ENCODE peak calls at places on chromosomes 5 and 9, in ten cellular contexts. One of them, this sample, is unnamed. For H3K27me3, the result is how much of the 10 kb centered on the place peaks cover.

GRCh38 chr9:137579259-137579604 is 507 bp upstream of the DPH7 start:
- DNase-seq in brain microvascular endothelial cell: no peak
- DNase-seq in prostate gland: no peak
- DNase-seq in HCT116: no peak
- DNase-seq in left ventricle myocardium inferior: no peak
- DNase-seq in body of pancreas: no peak
- DNase-seq in pancreas: no peak
- DNase-seq in astrocyte: no peak
- DNase-seq in cardiac muscle cell: no peak
- DNase-seq in psoas muscle: peak
- DNase-seq in this sample: no peak

GRCh38 chr5:170034231-170034630 is 53.9 kb upstream of the INSYN2B start:
- DNase-seq in left ventricle myocardium inferior: no peak
- DNase-seq in cardiac muscle cell: no peak
- DNase-seq in prostate gland: no peak
- DNase-seq in pancreas: no peak
- DNase-seq in HCT116: no peak
- DNase-seq in psoas muscle: no peak
- DNase-seq in brain microvascular endothelial cell: no peak
- DNase-seq in body of pancreas: no peak
- DNase-seq in astrocyte: no peak
- DNase-seq in this sample: no peak

GRCh38 chr5:84301535-84301934 is 83.1 kb downstream of the EDIL3 start:
- DNase-seq in prostate gland: no peak
- DNase-seq in cardiac muscle cell: no peak
- DNase-seq in astrocyte: peak
- DNase-seq in psoas muscle: no peak
- DNase-seq in body of pancreas: no peak
- DNase-seq in pancreas: no peak
- DNase-seq in HCT116: no peak
- DNase-seq in brain microvascular endothelial cell: no peak
- DNase-seq in left ventricle myocardium inferior: no peak
- DNase-seq in this sample: no peak

GRCh38 chr5:95738069-95738468 is 6.9 kb downstream of the RHOBTB3 start:
- DNase-seq in body of pancreas: no peak
- DNase-seq in psoas muscle: no peak
- DNase-seq in cardiac muscle cell: no peak
- DNase-seq in HCT116: no peak
- DNase-seq in pancreas: no peak
- DNase-seq in left ventricle myocardium inferior: no peak
- DNase-seq in astrocyte: no peak
- DNase-seq in brain microvascular endothelial cell: peak
- DNase-seq in prostate gland: no peak
- DNase-seq in this sample: no peak

GRCh38 chr9:108704156-108704852 is 151.5 kb downstream of the ACTL7B start:
- DNase-seq in astrocyte: peak
- DNase-seq in HCT116: no peak
- DNase-seq in pancreas: no peak
- DNase-seq in body of pancreas: no peak
- DNase-seq in cardiac muscle cell: no peak
- DNase-seq in psoas muscle: no peak
- DNase-seq in brain microvascular endothelial cell: peak
- DNase-seq in prostate gland: no peak
- DNase-seq in left ventricle myocardium inferior: no peak
- DNase-seq in this sample: no peak

GRCh38 chr5:172370237-172370640 is 84.1 kb downstream of the SH3PXD2B start:
- DNase-seq in pancreas: no peak
- DNase-seq in astrocyte: no peak
- DNase-seq in left ventricle myocardium inferior: no peak
- DNase-seq in psoas muscle: no peak
- DNase-seq in cardiac muscle cell: no peak
- DNase-seq in prostate gland: no peak
- DNase-seq in body of pancreas: no peak
- DNase-seq in HCT116: no peak
- DNase-seq in brain microvascular endothelial cell: no peak
- DNase-seq in this sample: no peak

GRCh38 chr5:71932131-71932635 is 175.1 kb upstream of the MAP1B start:
- DNase-seq in astrocyte: peak
- DNase-seq in psoas muscle: no peak
- DNase-seq in brain microvascular endothelial cell: no peak
- DNase-seq in pancreas: no peak
- DNase-seq in prostate gland: no peak
- DNase-seq in left ventricle myocardium inferior: no peak
- DNase-seq in cardiac muscle cell: no peak
- DNase-seq in body of pancreas: peak
- DNase-seq in HCT116: peak
- DNase-seq in this sample: no peak

GRCh38 chr5:151772868-151773561 is 1.3 kb downstream of the G3BP1 start:
- DNase-seq in psoas muscle: no peak
- DNase-seq in pancreas: no peak
- DNase-seq in astrocyte: peak
- DNase-seq in HCT116: no peak
- DNase-seq in left ventricle myocardium inferior: no peak
- DNase-seq in body of pancreas: no peak
- DNase-seq in cardiac muscle cell: no peak
- DNase-seq in brain microvascular endothelial cell: no peak
- DNase-seq in prostate gland: no peak
- DNase-seq in this sample: no peak

GRCh38 chr5:127812570-127812969 is 109.4 kb downstream of the CCDC192 start:
- DNase-seq in HCT116: no peak
- DNase-seq in left ventricle myocardium inferior: no peak
- DNase-seq in prostate gland: no peak
- DNase-seq in astrocyte: no peak
- DNase-seq in pancreas: no peak
- DNase-seq in cardiac muscle cell: no peak
- DNase-seq in brain microvascular endothelial cell: no peak
- DNase-seq in psoas muscle: no peak
- DNase-seq in body of pancreas: no peak
- DNase-seq in this sample: no peak

GRCh38 chr5:92147263-92147662 is 764.1 kb upstream of the ARRDC3 start:
- DNase-seq in astrocyte: no peak
- DNase-seq in psoas muscle: no peak
- DNase-seq in left ventricle myocardium inferior: no peak
- DNase-seq in cardiac muscle cell: no peak
- DNase-seq in prostate gland: no peak
- DNase-seq in HCT116: no peak
- DNase-seq in pancreas: no peak
- DNase-seq in body of pancreas: no peak
- DNase-seq in brain microvascular endothelial cell: no peak
- DNase-seq in this sample: no peak

GRCh38 chr5:35593338-35593737 is 24.3 kb upstream of the SPEF2 start:
- DNase-seq in prostate gland: no peak
- DNase-seq in brain microvascular endothelial cell: no peak
- DNase-seq in psoas muscle: no peak
- DNase-seq in HCT116: no peak
- DNase-seq in cardiac muscle cell: no peak
- DNase-seq in pancreas: no peak
- DNase-seq in body of pancreas: no peak
- DNase-seq in left ventricle myocardium inferior: no peak
- DNase-seq in astrocyte: no peak
- DNase-seq in this sample: no peak

GRCh38 chr5:35600591-35600990 is 17.1 kb upstream of the SPEF2 start:
- DNase-seq in pancreas: no peak
- DNase-seq in astrocyte: no peak
- DNase-seq in HCT116: no peak
- DNase-seq in brain microvascular endothelial cell: no peak
- DNase-seq in left ventricle myocardium inferior: no peak
- DNase-seq in prostate gland: no peak
- DNase-seq in cardiac muscle cell: no peak
- DNase-seq in body of pancreas: no peak
- DNase-seq in psoas muscle: no peak
- DNase-seq in this sample: no peak

DNA sequence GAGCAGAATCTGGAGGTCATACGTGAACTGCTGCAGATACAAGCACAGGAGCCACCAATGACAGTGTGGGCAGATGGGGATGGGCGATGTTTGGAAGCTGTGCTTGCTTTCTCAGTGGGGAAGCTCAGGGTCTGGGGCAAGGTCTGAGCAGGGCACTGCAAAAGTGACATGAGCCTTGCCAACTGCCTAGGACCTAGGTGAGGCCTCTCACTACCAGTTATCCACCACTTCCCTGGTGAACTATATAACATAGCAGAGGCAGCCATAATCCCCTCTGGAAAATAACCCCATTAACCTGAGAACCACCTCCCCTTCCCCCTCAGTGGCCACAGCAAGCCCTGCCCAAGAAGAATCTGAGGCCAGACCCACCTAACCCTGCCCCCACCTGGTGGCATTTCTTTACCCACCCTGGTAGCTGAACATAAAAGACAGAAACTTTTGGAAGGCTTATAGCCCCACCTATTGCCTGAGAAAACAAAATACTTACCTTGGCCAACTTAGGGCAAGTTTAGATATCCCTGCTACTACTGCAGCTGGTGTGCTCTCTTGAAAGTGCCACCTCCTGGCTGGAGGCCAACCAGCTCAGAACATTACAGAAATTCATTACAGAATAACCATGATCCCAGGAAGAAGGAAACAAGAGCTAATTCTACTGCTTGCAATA is 18.8 kb upstream of the SPEF2 start:
- DNase-seq in pancreas: peak
- DNase-seq in left ventricle myocardium inferior: no peak
- DNase-seq in prostate gland: no peak
- DNase-seq in astrocyte: no peak
- DNase-seq in psoas muscle: no peak
- DNase-seq in body of pancreas: peak
- DNase-seq in HCT116: peak
- DNase-seq in brain microvascular endothelial cell: no peak
- DNase-seq in cardiac muscle cell: peak
- DNase-seq in this sample: no peak
- TF ChIP-seq CTCF in pancreas: no peak
- TF ChIP-seq CTCF in left ventricle myocardium inferior: no peak
- TF ChIP-seq CTCF in prostate gland: no peak
- TF ChIP-seq CTCF in astrocyte: no peak
- TF ChIP-seq CTCF in psoas muscle: no peak
- TF ChIP-seq CTCF in body of pancreas: no peak
- TF ChIP-seq CTCF in HCT116: peak
- TF ChIP-seq CTCF in brain microvascular endothelial cell: no peak
- TF ChIP-seq CTCF in cardiac muscle cell: no peak
- TF ChIP-seq CTCF in this sample: no peak

GRCh38 chr9:6072865-6073264 is 57.4 kb upstream of the RANBP6 start:
- DNase-seq in cardiac muscle cell: no peak
- DNase-seq in astrocyte: no peak
- DNase-seq in prostate gland: no peak
- DNase-seq in HCT116: no peak
- DNase-seq in brain microvascular endothelial cell: no peak
- DNase-seq in left ventricle myocardium inferior: no peak
- DNase-seq in pancreas: no peak
- DNase-seq in body of pancreas: no peak
- DNase-seq in psoas muscle: no peak
- DNase-seq in this sample: no peak

GRCh38 chr9:6072442-6072841 is 57.0 kb upstream of the RANBP6 start:
- DNase-seq in pancreas: no peak
- DNase-seq in brain microvascular endothelial cell: no peak
- DNase-seq in body of pancreas: no peak
- DNase-seq in left ventricle myocardium inferior: no peak
- DNase-seq in cardiac muscle cell: no peak
- DNase-seq in HCT116: no peak
- DNase-seq in prostate gland: no peak
- DNase-seq in astrocyte: no peak
- DNase-seq in psoas muscle: no peak
- DNase-seq in this sample: no peak

GRCh38 chr9:6073731-6074130 is 58.3 kb upstream of the RANBP6 start:
- DNase-seq in HCT116: no peak
- DNase-seq in psoas muscle: no peak
- DNase-seq in body of pancreas: no peak
- DNase-seq in brain microvascular endothelial cell: no peak
- DNase-seq in astrocyte: no peak
- DNase-seq in prostate gland: no peak
- DNase-seq in left ventricle myocardium inferior: no peak
- DNase-seq in cardiac muscle cell: no peak
- DNase-seq in pancreas: no peak
- DNase-seq in this sample: no peak

DNA sequence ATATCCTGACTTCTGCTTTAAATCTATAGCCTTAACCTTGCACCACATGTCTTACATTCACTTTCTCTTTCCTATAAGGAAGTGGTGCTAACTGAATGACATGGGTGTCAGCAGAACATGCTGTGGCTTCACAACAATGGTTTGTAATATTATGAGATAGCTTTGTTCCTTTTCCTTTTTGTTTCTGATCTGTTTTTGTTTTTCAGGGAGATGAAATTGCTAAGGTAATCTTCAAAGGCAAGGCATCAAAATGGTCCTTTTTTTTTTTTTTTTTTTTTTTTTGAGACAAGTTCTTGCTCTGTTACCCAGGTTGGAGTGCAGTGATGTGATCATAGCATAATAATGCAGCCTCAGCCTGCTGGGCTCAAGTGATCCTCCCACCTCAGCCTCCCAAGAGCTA is 53.6 kb upstream of the RANBP6 start:
- DNase-seq in cardiac muscle cell: no peak
- DNase-seq in astrocyte: no peak
- DNase-seq in prostate gland: no peak
- DNase-seq in left ventricle myocardium inferior: no peak
- DNase-seq in body of pancreas: no peak
- DNase-seq in pancreas: no peak
- DNase-seq in HCT116: no peak
- DNase-seq in brain microvascular endothelial cell: no peak
- DNase-seq in psoas muscle: no peak
- DNase-seq in this sample: no peak
- H3K27me3 ChIP-seq in cardiac muscle cell: under half
- H3K27me3 ChIP-seq in astrocyte: under half
- H3K27me3 ChIP-seq in prostate gland: under half
- H3K27me3 ChIP-seq in left ventricle myocardium inferior: under half
- H3K27me3 ChIP-seq in body of pancreas: under half
- H3K27me3 ChIP-seq in pancreas: under half
- H3K27me3 ChIP-seq in HCT116: under half
- H3K27me3 ChIP-seq in brain microvascular endothelial cell: under half
- H3K27me3 ChIP-seq in psoas muscle: under half
- H3K27me3 ChIP-seq in this sample: under half

DNA sequence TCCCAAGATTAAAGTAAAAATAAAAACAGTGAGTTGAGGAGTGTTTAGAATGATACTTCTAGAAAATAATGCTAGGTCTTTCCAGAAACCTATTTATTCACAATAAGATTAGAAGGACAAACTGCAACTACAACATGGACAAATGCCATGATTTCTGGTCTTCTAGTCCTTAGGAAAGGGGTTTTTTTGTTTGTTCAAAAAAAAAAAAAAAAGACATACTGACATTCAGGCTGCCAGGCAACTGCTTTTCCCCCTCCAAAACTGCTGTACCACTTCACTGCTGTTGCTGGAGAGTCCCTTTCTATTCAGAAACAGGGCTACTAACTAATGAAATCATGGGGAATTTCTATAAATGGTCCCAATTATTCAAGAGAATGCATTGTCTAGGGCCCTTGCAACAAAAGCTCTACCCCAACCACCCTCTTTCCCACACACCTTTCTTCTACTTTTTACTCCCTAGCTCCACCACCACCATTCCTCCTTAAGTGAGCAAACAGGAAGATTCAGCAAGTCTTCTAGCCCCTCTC is 14.0 kb downstream of the ZNF608 start:
- DNase-seq in body of pancreas: no peak
- DNase-seq in left ventricle myocardium inferior: no peak
- DNase-seq in psoas muscle: no peak
- DNase-seq in cardiac muscle cell: no peak
- DNase-seq in HCT116: no peak
- DNase-seq in brain microvascular endothelial cell: no peak
- DNase-seq in astrocyte: no peak
- DNase-seq in pancreas: no peak
- DNase-seq in prostate gland: no peak
- DNase-seq in this sample: no peak
- H3K27ac ChIP-seq in body of pancreas: no peak
- H3K27ac ChIP-seq in left ventricle myocardium inferior: no peak
- H3K27ac ChIP-seq in psoas muscle: no peak
- H3K27ac ChIP-seq in cardiac muscle cell: peak
- H3K27ac ChIP-seq in HCT116: no peak
- H3K27ac ChIP-seq in brain microvascular endothelial cell: no peak
- H3K27ac ChIP-seq in astrocyte: no peak
- H3K27ac ChIP-seq in pancreas: no peak
- H3K27ac ChIP-seq in prostate gland: no peak
- H3K27ac ChIP-seq in this sample: no peak

GRCh38 chr9:16675131-16675530 is 195.3 kb downstream of the BNC2 start:
- DNase-seq in cardiac muscle cell: no peak
- DNase-seq in HCT116: no peak
- DNase-seq in psoas muscle: no peak
- DNase-seq in prostate gland: no peak
- DNase-seq in left ventricle myocardium inferior: no peak
- DNase-seq in body of pancreas: no peak
- DNase-seq in astrocyte: no peak
- DNase-seq in brain microvascular endothelial cell: no peak
- DNase-seq in pancreas: no peak
- DNase-seq in this sample: no peak
- TF ChIP-seq CTCF in cardiac muscle cell: no peak
- TF ChIP-seq CTCF in HCT116: no peak
- TF ChIP-seq CTCF in psoas muscle: no peak
- TF ChIP-seq CTCF in prostate gland: no peak
- TF ChIP-seq CTCF in left ventricle myocardium inferior: no peak
- TF ChIP-seq CTCF in body of pancreas: no peak
- TF ChIP-seq CTCF in astrocyte: no peak
- TF ChIP-seq CTCF in brain microvascular endothelial cell: no peak
- TF ChIP-seq CTCF in pancreas: no peak
- TF ChIP-seq CTCF in this sample: no peak